ENCODE peak calls at places on chromosomes 11 and 22, in four cellular contexts. J is endodermal cell, D is HCT116, K is body of pancreas. Y is an unnamed sample.

GRCh38 chr11:69385832-69386415 is 92.0 kb downstream of the MYEOV start:
- DNase-seq in D (no peak), K (no peak), J (peak; percentile 24), Y (no peak)

GRCh38 chr22:19598054-19598855 is 74.0 kb upstream of the CLDN5 start:
- DNase-seq in K (no peak), D (no peak), J (no peak), Y (no peak)

GRCh38 chr11:112247198-112247597 is 13.5 kb downstream of the PLET1 start:
- DNase-seq in D (no peak), K (no peak), J (no peak), Y (no peak)

GRCh38 chr11:133898031-133898769 is 52.9 kb upstream of the SPATA19 start:
- DNase-seq in K (no peak), D (no peak), J (peak; percentile 86), Y (no peak)

GRCh38 chr11:27423125-27423524 is 49.5 kb downstream of the LGR4 start:
- DNase-seq in D (no peak), K (peak; percentile 52), J (no peak), Y (peak; percentile 8)

GRCh38 chr22:26848244-26848920 is 191.0 kb downstream of the MIAT start:
- DNase-seq in D (no peak), K (no peak), J (peak; percentile 46), Y (no peak)

GRCh38 chr11:70625921-70626518 is 227.7 kb downstream of the CTTN start:
- DNase-seq in J (no peak), K (no peak), D (no peak), Y (peak; percentile 44)

GRCh38 chr22:35555351-35555915 is 14.8 kb downstream of the RASD2 start:
- DNase-seq in J (no peak), K (no peak), D (no peak), Y (no peak)

GRCh38 chr11:44727373-44728084 is 767 bp downstream of the TSPAN18 start:
- DNase-seq in J (peak; percentile 93), K (peak; percentile 76), D (peak; percentile 57), Y (peak; percentile 83)

GRCh38 chr11:91624021-91624420 is 600.6 kb upstream of the FAT3 start:
- DNase-seq in J (no peak), D (no peak), K (no peak), Y (no peak)

GRCh38 chr11:7577883-7578242 is 64.1 kb downstream of the PPFIBP2 start:
- DNase-seq in K (no peak), D (no peak), J (no peak), Y (no peak)

GRCh38 chr22:45626198-45626651 is 45.4 kb upstream of the ATXN10 start:
- DNase-seq in D (peak; percentile 87), J (no peak), K (peak; percentile 68), Y (no peak)

GRCh38 chr22:41752011-41752975 is 48.2 kb upstream of the CCDC134 start:
- DNase-seq in D (no peak), K (no peak), J (no peak), Y (no peak)

GRCh38 chr11:68266121-68266891 is 5.5 kb downstream of the C11orf24 start:
- DNase-seq in D (no peak), K (no peak), J (no peak), Y (no peak)

GRCh38 chr11:2621919-2622318 is 77.9 kb downstream of the KCNQ1OT1 start:
- DNase-seq in D (no peak), K (no peak), J (no peak), Y (no peak)

GRCh38 chr11:64801591-64802369 is 1.2 kb downstream of the MAP4K2 start:
- DNase-seq in D (no peak), J (no peak), K (no peak), Y (no peak)
- H3K27ac ChIP-seq in D (peak overlapping the region; percentile 92), J (no peak overlapping the region), K (peak overlapping the region; percentile 70), Y (no peak overlapping the region)

DNA sequence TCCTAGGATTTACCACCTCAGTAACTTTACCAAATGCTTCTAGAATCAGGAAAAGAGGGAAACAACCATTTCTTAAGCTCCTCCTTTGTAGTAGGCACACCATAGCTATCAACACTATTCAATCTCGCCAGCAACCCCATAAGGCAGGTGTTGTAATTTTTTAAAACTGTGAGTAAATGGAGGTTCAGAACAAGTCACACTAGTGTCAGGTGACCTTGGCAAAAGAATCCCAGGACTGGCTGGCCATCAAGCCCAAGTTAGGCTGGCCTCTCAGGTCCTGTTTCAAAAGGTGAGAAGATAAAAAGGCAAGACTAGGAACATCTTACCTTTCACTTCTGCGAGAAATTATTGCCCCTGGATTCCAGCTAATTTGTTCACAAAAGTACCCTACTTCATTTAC is 713 bp downstream of the TOP3B start:
- DNase-seq in D (no peak), J (no peak), K (no peak), Y (no peak)
- H3K27ac ChIP-seq in D (peak overlapping the region; percentile 70), J (no peak overlapping the region), K (peak overlapping the region; percentile 79), Y (peak overlapping the region; percentile 79)

GRCh38 chr22:37588540-37589215 is 8.8 kb upstream of the LGALS2 start:
- DNase-seq in K (no peak), D (no peak), J (no peak), Y (peak; percentile 88)

GRCh38 chr22:37589607-37590006 is 9.7 kb upstream of the LGALS2 start:
- DNase-seq in K (no peak), J (peak; percentile 62), D (no peak), Y (no peak)

GRCh38 chr22:37594237-37594636 is 14.3 kb upstream of the LGALS2 start:
- DNase-seq in D (no peak), J (no peak), K (no peak), Y (no peak)

DNA sequence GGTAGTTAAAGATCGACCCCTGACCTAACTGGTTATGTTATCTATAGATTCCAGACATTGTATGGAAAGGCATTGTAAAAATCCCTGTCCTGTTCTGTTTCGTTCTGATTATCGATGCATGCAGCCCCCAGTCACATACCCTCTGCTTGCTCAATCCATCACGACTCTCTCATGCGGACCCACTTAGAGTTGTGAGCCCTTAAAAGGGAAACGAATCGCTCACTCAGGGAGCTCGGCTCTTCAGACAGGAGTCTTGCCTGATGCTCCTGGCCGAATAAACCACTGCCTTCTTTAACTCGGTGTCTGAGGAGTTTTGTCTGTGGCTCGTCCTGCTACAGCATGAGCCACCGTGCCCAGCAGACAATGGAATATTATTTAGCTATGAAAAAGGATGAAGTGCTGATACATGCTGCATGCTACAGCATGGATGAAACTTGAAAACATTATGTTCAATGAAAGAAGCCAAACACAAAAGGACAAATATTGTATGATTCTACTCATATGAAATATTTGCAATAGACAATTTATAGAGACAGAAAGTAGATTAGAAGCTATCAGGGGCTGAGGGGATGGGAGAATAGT is 12.0 kb upstream of the LGALS2 start:
- DNase-seq in D (no peak), J (no peak), K (no peak), Y (no peak)
- H3K27ac ChIP-seq in D (peak overlapping the region; percentile 3), J (no peak overlapping the region), K (peak overlapping the region; percentile 85), Y (no peak overlapping the region)

GRCh38 chr22:39457546-39458442 is 982 bp downstream of the MGAT3 start:
- DNase-seq in D (no peak), K (no peak), J (no peak), Y (no peak)

GRCh38 chr22:39462443-39463147 is 5.8 kb downstream of the MGAT3 start:
- DNase-seq in J (peak; percentile 78), K (no peak), D (no peak), Y (peak; percentile 58)

GRCh38 chr22:39458443-39459083 is 1.8 kb downstream of the MGAT3 start:
- DNase-seq in K (no peak), D (no peak), J (no peak), Y (no peak)

GRCh38 chr22:39457047-39457545 is 284 bp downstream of the MGAT3 start:
- DNase-seq in D (no peak), K (no peak), J (no peak), Y (no peak)

GRCh38 chr22:39459681-39460080 is 2.9 kb downstream of the MGAT3 start:
- DNase-seq in J (no peak), D (no peak), K (no peak), Y (no peak)
- H3K27ac ChIP-seq in J (no peak overlapping the region), D (no peak overlapping the region), K (no peak overlapping the region), Y (no peak overlapping the region)

DNA sequence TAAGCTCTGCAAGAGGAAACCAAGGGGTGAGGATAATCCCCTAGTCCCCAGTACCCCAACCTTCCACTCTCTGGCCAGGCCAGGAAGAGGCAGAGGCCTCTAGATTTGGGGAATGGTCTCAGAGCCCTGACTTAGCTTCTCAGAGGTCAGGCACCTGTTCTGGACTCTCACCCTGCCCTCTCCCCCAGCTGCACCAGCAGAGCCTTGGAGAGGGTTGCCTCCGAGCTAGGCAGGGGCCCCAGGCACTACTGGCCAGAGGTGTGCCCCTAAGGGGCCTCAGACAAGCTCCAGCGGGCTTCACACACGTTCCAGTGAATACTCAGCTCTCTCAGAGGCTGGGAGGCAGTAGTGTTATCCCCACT is 8.0 kb downstream of the FREY1 start:
- DNase-seq in J (no peak), K (no peak), D (no peak), Y (no peak)
- H3K27ac ChIP-seq in J (peak overlapping the region; percentile 97), K (peak overlapping the region; percentile 86), D (no peak overlapping the region), Y (peak overlapping the region; percentile 98)

Y was measured in WERI-Rb-1.